ENCODE peak calls at places on chromosome 6, in seven cellular contexts. M is HT1080, Q is T-helper 9 cell, S is aorta, J is 8988T, R is cerebellar cortex, I is choroid plexus epithelial cell. U is an unnamed sample.

GRCh38 chr6:85329193-85329592 is 120.7 kb upstream of the NT5E start:
- DNase-seq in M (no peak), Q (no peak), S (no peak), J (no peak), R (no peak), I (no peak), U (no peak)

GRCh38 chr6:56450882-56451739 is 191.6 kb downstream of the DST start:
- DNase-seq in M (no peak), Q (no peak), S (no peak), J (no peak), R (peak), I (peak), U (peak)

GRCh38 chr6:1570848-1571247 is 38.9 kb upstream of the FOXC1 start:
- DNase-seq in M (no peak), Q (no peak), S (no peak), J (no peak), R (no peak), I (no peak), U (no peak)

GRCh38 chr6:160461641-160462040 is 113.5 kb downstream of the SLC22A3 start:
- DNase-seq in M (peak), Q (no peak), S (no peak), J (no peak), R (no peak), I (peak), U (no peak)

GRCh38 chr6:167699141-167700036 is 127.3 kb upstream of the AFDN start:
- DNase-seq in M (peak), Q (no peak), S (peak), J (no peak), R (no peak), I (peak), U (no peak)

GRCh38 chr6:152348116-152348515 is 289.0 kb downstream of the SYNE1 start:
- DNase-seq in M (no peak), Q (no peak), S (no peak), J (no peak), R (no peak), I (peak), U (no peak)

GRCh38 chr6:135044639-135045038 is 10.0 kb downstream of the HBS1L start:
- DNase-seq in M (no peak), Q (no peak), S (no peak), J (no peak), R (no peak), I (no peak), U (no peak)

GRCh38 chr6:144064831-144065668 is 30.3 kb downstream of the SF3B5 start:
- DNase-seq in M (no peak), Q (no peak), S (no peak), J (no peak), R (no peak), I (peak), U (peak)